ENCODE peak calls at places on chromosomes 3 and 15, in seven cellular contexts. B is activated naive CD8-positive, alpha-beta T cell treated with anti-CD3 and anti-CD28 coated beads for 36 hours; H is stromal cell of bone marrow; X is HCEC 1CT; M is WTC11; Y is NCI-H774; N is activated CD8-positive, alpha-beta memory T cell treated with anti-CD3 and anti-CD28 coated beads for 4 hours. U is an unnamed sample.

GRCh38 chr3:11612515-11613184 is 31.1 kb downstream of the VGLL4 start:
- DNase-seq in N (no peak), X (no peak), H (no peak), Y (no peak), B (no peak), M (no peak), U (no peak)

GRCh38 chr15:22262613-22263020 is 182.3 kb downstream of the OR4M2 start:
- DNase-seq in X (no peak), B (no peak), N (peak; percentile 29), M (no peak), Y (no peak), H (no peak), U (no peak)

GRCh38 chr15:72169921-72170611 is 27.5 kb downstream of the GRAMD2A start:
- DNase-seq in M (no peak), H (no peak), X (no peak), B (no peak), N (no peak), Y (no peak), U (no peak)

GRCh38 chr3:14869877-14870563 is 51.3 kb downstream of the FGD5 start:
- DNase-seq in M (no peak), X (no peak), N (no peak), H (no peak), Y (no peak), B (no peak), U (no peak)

GRCh38 chr3:170179444-170179843 is 2.1 kb downstream of the PHC3 start:
- DNase-seq in Y (no peak), H (no peak), B (no peak), X (no peak), N (no peak), M (no peak), U (no peak)

GRCh38 chr3:149618151-149619123 is 39.4 kb downstream of the WWTR1 start:
- DNase-seq in H (no peak), X (no peak), B (no peak), Y (no peak), N (no peak), M (no peak), U (no peak)

GRCh38 chr3:12159227-12159601 is 502 bp upstream of the TIMP4 start:
- DNase-seq in M (peak; percentile 53), Y (no peak), X (no peak), N (no peak), H (no peak), B (no peak), U (peak; percentile 39)

GRCh38 chr15:25701716-25702465 is 161.2 kb downstream of the ATP10A start:
- DNase-seq in N (no peak), H (no peak), B (no peak), Y (no peak), M (no peak), X (no peak), U (no peak)

GRCh38 chr3:118213892-118214291 is 820.8 kb downstream of the IGSF11 start:
- DNase-seq in B (no peak), N (no peak), X (no peak), H (no peak), Y (no peak), M (no peak), U (no peak)

GRCh38 chr3:30475038-30475808 is 131.2 kb upstream of the TGFBR2 start:
- DNase-seq in B (peak; percentile 33), X (no peak), N (no peak), H (no peak), M (no peak), Y (no peak), U (no peak)

GRCh38 chr3:136954980-136955780 is 2.6 kb upstream of the IL20RB start:
- DNase-seq in B (no peak), Y (no peak), N (no peak), M (no peak), H (no peak), X (no peak), U (no peak)

GRCh38 chr15:35723120-35723707 is 177.2 kb upstream of the DPH6 start:
- DNase-seq in X (no peak), B (no peak), M (no peak), Y (no peak), H (no peak), N (no peak), U (no peak)

GRCh38 chr3:195906865-195907729 is 1.3 kb downstream of the TNK2 start:
- DNase-seq in H (no peak), B (peak; percentile 77), M (no peak), Y (peak; percentile 43), X (no peak), N (peak; percentile 61), U (no peak)

GRCh38 chr3:143445118-143445517 is 325.5 kb downstream of the CHST2 start:
- DNase-seq in H (no peak), Y (no peak), B (peak; percentile 30), X (peak; percentile 51), M (no peak), N (no peak), U (no peak)

GRCh38 chr3:50480471-50480870 is 23.0 kb downstream of the CACNA2D2 start:
- DNase-seq in M (no peak), H (no peak), Y (no peak), X (no peak), N (no peak), B (no peak), U (no peak)

GRCh38 chr3:99624536-99625236 is 13.7 kb upstream of the COL8A1 start:
- DNase-seq in Y (no peak), N (no peak), H (no peak), X (no peak), M (no peak), B (no peak), U (no peak)

GRCh38 chr15:74235962-74236361 is at the start of gene CCDC33:
- DNase-seq in Y (peak; percentile 93), X (no peak), M (no peak), H (no peak), N (no peak), B (no peak), U (no peak)

GRCh38 chr15:69893863-69894262 is 203.9 kb downstream of the TLE3 start:
- DNase-seq in M (peak; percentile 30), Y (no peak), B (no peak), H (peak; percentile 71), N (no peak), X (peak; percentile 13), U (no peak)

GRCh38 chr3:197201840-197202452 is 96.5 kb downstream of the DLG1 start:
- DNase-seq in Y (no peak), M (no peak), N (no peak), H (no peak), B (no peak), X (no peak), U (no peak)

GRCh38 chr15:50906954-50907865 is 1.3 kb upstream of the AP4E1 start:
- DNase-seq in N (peak; percentile 70), X (no peak), H (no peak), B (peak; percentile 82), Y (no peak), M (no peak), U (no peak)

GRCh38 chr15:42427429-42428223 is 63.3 kb downstream of the ZNF106 start:
- DNase-seq in N (no peak), Y (no peak), X (peak; percentile 90), H (peak; percentile 93), B (no peak), M (no peak), U (no peak)

GRCh38 chr15:78241017-78241416 is 6.7 kb upstream of the ACSBG1 start:
- DNase-seq in X (peak; percentile 58), B (peak; percentile 79), M (peak; percentile 95), H (peak; percentile 38), Y (peak; percentile 40), N (peak; percentile 60), U (peak; percentile 67)

GRCh38 chr3:107861904-107862303 is 228.9 kb downstream of the CD47 start:
- DNase-seq in N (no peak), B (no peak), Y (no peak), M (no peak), H (no peak), X (no peak), U (no peak)

GRCh38 chr3:45029661-45030060 is 3.6 kb downstream of the CLEC3B start:
- DNase-seq in X (peak; percentile 73), H (no peak), B (no peak), Y (no peak), M (no peak), N (no peak), U (no peak)

GRCh38 chr3:98817546-98817945 is 54.4 kb downstream of the ST3GAL6 start:
- DNase-seq in B (no peak), N (no peak), H (peak; percentile 31), Y (peak; percentile 32), X (peak; percentile 60), M (no peak), U (peak; percentile 29)

GRCh38 chr3:109337393-109337792 is at the start of gene DPPA4:
- DNase-seq in N (no peak), M (peak; percentile 78), X (no peak), Y (no peak), B (no peak), H (no peak), U (no peak)

U was measured in neuronal stem cell.